ENCODE peak calls at places on chromosomes 12 and 14, in four cellular contexts. One of them, this sample, is unnamed.

GRCh38 chr14:74239848-74240793 is 872 bp downstream of the VSX2 start:
- DNase-seq in GM10248: no peak
- DNase-seq in GM06990: no peak
- DNase-seq in kidney: no peak
- DNase-seq in this sample: no peak

GRCh38 chr12:128752386-128752785 is 71.4 kb downstream of the SLC15A4 start:
- DNase-seq in GM10248: no peak
- DNase-seq in kidney: no peak
- DNase-seq in GM06990: no peak
- DNase-seq in this sample: no peak

GRCh38 chr12:82210882-82211281 is 147.3 kb downstream of the CCDC59 start:
- DNase-seq in GM10248: no peak
- DNase-seq in GM06990: no peak
- DNase-seq in kidney: no peak
- DNase-seq in this sample: no peak

GRCh38 chr12:1811281-1811947 is 9.0 kb upstream of the LRTM2 start:
- DNase-seq in kidney: peak
- DNase-seq in GM10248: no peak
- DNase-seq in GM06990: no peak
- DNase-seq in this sample: no peak

GRCh38 chr12:2264622-2265306 is 212.0 kb downstream of the CACNA1C start:
- DNase-seq in GM06990: no peak
- DNase-seq in GM10248: no peak
- DNase-seq in kidney: no peak
- DNase-seq in this sample: no peak

GRCh38 chr14:100526057-100526456 is 61.2 kb downstream of the BEGAIN start:
- DNase-seq in GM06990: no peak
- DNase-seq in kidney: peak
- DNase-seq in GM10248: no peak
- DNase-seq in this sample: no peak

GRCh38 chr12:82687020-82687951 is 580 bp downstream of the TMTC2 start:
- DNase-seq in kidney: peak
- DNase-seq in GM06990: peak
- DNase-seq in GM10248: peak
- DNase-seq in this sample: peak

GRCh38 chr12:117084405-117085317 is 14.6 kb downstream of the TESC start:
- DNase-seq in GM06990: no peak
- DNase-seq in kidney: peak
- DNase-seq in GM10248: no peak
- DNase-seq in this sample: no peak

GRCh38 chr14:54322241-54322640 is 74.6 kb upstream of the CDKN3 start:
- DNase-seq in GM06990: no peak
- DNase-seq in kidney: no peak
- DNase-seq in GM10248: no peak
- DNase-seq in this sample: no peak

GRCh38 chr14:72291908-72292688 is 359.9 kb downstream of the RGS6 start:
- DNase-seq in kidney: no peak
- DNase-seq in GM06990: peak
- DNase-seq in GM10248: peak
- DNase-seq in this sample: peak

GRCh38 chr12:15937902-15938301 is 26.8 kb downstream of the DERA start:
- DNase-seq in kidney: no peak
- DNase-seq in GM10248: no peak
- DNase-seq in GM06990: no peak
- DNase-seq in this sample: no peak

GRCh38 chr12:82954572-82954971 is 267.9 kb downstream of the TMTC2 start:
- DNase-seq in GM10248: no peak
- DNase-seq in kidney: no peak
- DNase-seq in GM06990: no peak
- DNase-seq in this sample: no peak

GRCh38 chr12:21456291-21456780 is 18.9 kb downstream of the PYROXD1 start:
- DNase-seq in kidney: no peak
- DNase-seq in GM06990: no peak
- DNase-seq in GM10248: no peak
- DNase-seq in this sample: no peak

GRCh38 chr14:95514131-95515079 is 2.0 kb downstream of the SYNE3 start:
- DNase-seq in kidney: no peak
- DNase-seq in GM06990: no peak
- DNase-seq in GM10248: no peak
- DNase-seq in this sample: no peak

DNA sequence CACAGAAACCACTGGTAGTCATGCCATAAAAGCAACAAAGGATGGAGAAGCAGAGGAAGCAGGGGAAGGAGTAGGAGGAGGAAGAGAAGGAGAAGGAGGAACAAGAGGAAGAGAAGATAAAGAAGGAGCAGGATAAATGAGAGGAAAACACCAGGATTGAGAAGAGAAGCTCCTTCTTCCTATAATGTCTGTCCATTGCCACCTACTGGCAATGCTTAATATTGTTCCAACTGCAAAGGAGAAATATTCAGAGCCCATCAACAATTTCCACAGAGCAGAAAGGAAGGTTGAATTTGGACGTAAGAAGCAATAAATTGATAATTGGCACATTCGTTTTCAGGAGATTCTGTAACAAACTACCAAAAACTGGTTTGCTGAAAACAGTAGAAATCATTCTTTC is 898.4 kb downstream of the SLC16A7 start:
- DNase-seq in GM10248: no peak
- DNase-seq in kidney: no peak
- DNase-seq in GM06990: no peak
- DNase-seq in this sample: peak
- TF ChIP-seq CTCF in GM10248: peak
- TF ChIP-seq CTCF in kidney: peak
- TF ChIP-seq CTCF in GM06990: peak
- TF ChIP-seq CTCF in this sample: peak

DNA sequence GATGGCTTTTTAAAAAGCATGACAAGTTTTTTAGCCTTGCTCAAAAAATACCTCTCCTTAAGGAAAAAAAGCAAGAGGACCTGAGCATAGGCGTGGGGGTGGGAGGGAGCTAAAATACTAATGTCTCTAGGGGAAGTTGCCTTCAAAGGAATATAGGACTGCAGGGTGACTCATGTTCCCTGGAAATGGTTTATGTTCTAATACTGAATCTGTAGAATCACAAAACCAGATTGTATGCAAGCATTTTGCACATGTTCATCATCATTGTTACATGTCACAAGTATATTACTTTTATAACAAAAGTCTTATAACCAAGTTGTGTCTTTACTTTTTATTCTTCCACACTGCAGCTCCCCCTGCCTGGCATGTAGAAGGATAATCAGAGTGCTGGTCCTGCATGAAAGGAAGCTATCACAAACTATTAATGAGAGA is 36.6 kb downstream of the GPR135 start:
- DNase-seq in kidney: no peak
- DNase-seq in GM06990: no peak
- DNase-seq in GM10248: no peak
- DNase-seq in this sample: no peak
- TF ChIP-seq CTCF in kidney: no peak
- TF ChIP-seq CTCF in GM06990: no peak
- TF ChIP-seq CTCF in GM10248: no peak
- TF ChIP-seq CTCF in this sample: no peak

GRCh38 chr14:101633276-101633675 is 72.0 kb downstream of the DIO3 start:
- DNase-seq in GM10248: no peak
- DNase-seq in kidney: no peak
- DNase-seq in GM06990: no peak
- DNase-seq in this sample: no peak
- TF ChIP-seq CTCF in GM10248: no peak
- TF ChIP-seq CTCF in kidney: no peak
- TF ChIP-seq CTCF in GM06990: no peak
- TF ChIP-seq CTCF in this sample: no peak

DNA sequence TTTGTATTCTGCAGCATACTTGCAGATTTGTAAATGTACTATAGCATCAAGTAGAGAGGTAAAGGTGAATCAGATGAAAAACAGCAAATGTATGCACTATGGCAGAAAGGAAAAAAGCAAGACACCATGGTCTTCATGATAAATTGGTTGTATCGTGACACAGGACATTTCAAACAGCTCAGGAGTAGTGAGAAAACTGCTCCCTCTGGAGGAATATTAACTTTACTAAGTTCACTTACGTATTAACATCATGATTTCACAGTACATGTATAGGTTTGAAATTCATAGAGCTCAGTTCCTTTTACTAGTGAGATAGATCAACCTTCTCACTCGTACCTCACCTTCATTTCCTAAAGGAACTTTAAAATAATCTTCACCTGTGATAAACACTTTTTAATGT is 6.5 kb downstream of the MBIP start:
- DNase-seq in GM10248: no peak
- DNase-seq in kidney: no peak
- DNase-seq in GM06990: no peak
- DNase-seq in this sample: no peak
- TF ChIP-seq CTCF in GM10248: no peak
- TF ChIP-seq CTCF in kidney: no peak
- TF ChIP-seq CTCF in GM06990: no peak
- TF ChIP-seq CTCF in this sample: no peak

GRCh38 chr12:24534632-24535031 is 414.3 kb downstream of the BCAT1 start:
- DNase-seq in kidney: peak
- DNase-seq in GM06990: no peak
- DNase-seq in GM10248: no peak
- DNase-seq in this sample: no peak
- TF ChIP-seq CTCF in kidney: no peak
- TF ChIP-seq CTCF in GM06990: no peak
- TF ChIP-seq CTCF in GM10248: no peak
- TF ChIP-seq CTCF in this sample: no peak

GRCh38 chr14:31326111-31326510 is 94.2 kb downstream of the HEATR5A start:
- DNase-seq in GM06990: no peak
- DNase-seq in GM10248: no peak
- DNase-seq in kidney: no peak
- DNase-seq in this sample: peak
- TF ChIP-seq CTCF in GM06990: no peak
- TF ChIP-seq CTCF in GM10248: peak
- TF ChIP-seq CTCF in kidney: no peak
- TF ChIP-seq CTCF in this sample: no peak

DNA sequence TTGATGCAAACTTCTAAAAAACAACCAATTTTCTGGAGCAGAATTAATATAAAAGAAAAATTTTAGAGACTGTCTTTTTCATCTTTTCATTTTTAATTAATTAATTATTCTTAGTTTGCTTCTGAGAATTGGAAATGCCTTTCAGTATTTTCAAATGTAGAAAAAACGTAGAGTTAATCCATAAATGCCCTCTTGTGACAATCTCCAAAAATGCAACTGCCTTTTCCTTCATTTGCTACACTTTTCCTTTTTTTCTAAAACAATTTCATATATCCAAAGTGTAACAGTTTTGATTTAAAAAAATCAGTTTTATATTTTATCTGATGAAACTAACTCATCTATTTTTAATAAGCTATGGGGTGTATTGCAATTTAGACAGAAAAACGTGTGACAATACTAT is 409.3 kb downstream of the PRKD1 start:
- DNase-seq in GM10248: no peak
- DNase-seq in kidney: no peak
- DNase-seq in GM06990: no peak
- DNase-seq in this sample: no peak
- TF ChIP-seq CTCF in GM10248: no peak
- TF ChIP-seq CTCF in kidney: no peak
- TF ChIP-seq CTCF in GM06990: no peak
- TF ChIP-seq CTCF in this sample: no peak

This sample was measured in GM12865.